ENCODE peak calls at places on chromosomes 16 and 17, in six cellular contexts. One of them, this sample, is unnamed.
A peak's percentile ranks its signal among the peaks of the same experiment; 100 is the strongest.

GRCh38 chr17:57243171-57243622 is 13.1 kb upstream of the MSI2 start:
- DNase-seq in retina: peak; percentile 77
- DNase-seq in ACHN: peak; percentile 74
- DNase-seq in stimulated activated CD8-positive, alpha-beta memory T cell treated with anti-CD3 and anti-CD28 coated beads, Interleukin-12 subunit alpha, Interleukin-12 subunit beta, amount 100 ng/mL, for 1 hour: peak; percentile 48
- DNase-seq in choroid plexus epithelial cell: peak; percentile 78
- DNase-seq in NCI-H69: peak; percentile 83
- DNase-seq in this sample: peak; percentile 76

GRCh38 chr16:3492356-3492755 is 2.9 kb downstream of the C16orf90 start:
- DNase-seq in retina: no peak
- DNase-seq in choroid plexus epithelial cell: no peak
- DNase-seq in stimulated activated CD8-positive, alpha-beta memory T cell treated with anti-CD3 and anti-CD28 coated beads, Interleukin-12 subunit alpha, Interleukin-12 subunit beta, amount 100 ng/mL, for 1 hour: no peak
- DNase-seq in ACHN: no peak
- DNase-seq in NCI-H69: no peak
- DNase-seq in this sample: no peak

GRCh38 chr17:21817791-21818364 is 125.6 kb downstream of the KCNJ18 start:
- DNase-seq in stimulated activated CD8-positive, alpha-beta memory T cell treated with anti-CD3 and anti-CD28 coated beads, Interleukin-12 subunit alpha, Interleukin-12 subunit beta, amount 100 ng/mL, for 1 hour: no peak
- DNase-seq in choroid plexus epithelial cell: no peak
- DNase-seq in retina: no peak
- DNase-seq in ACHN: no peak
- DNase-seq in NCI-H69: no peak
- DNase-seq in this sample: no peak

GRCh38 chr16:80991792-80992430 is 14.8 kb downstream of the CMC2 start:
- DNase-seq in choroid plexus epithelial cell: no peak
- DNase-seq in stimulated activated CD8-positive, alpha-beta memory T cell treated with anti-CD3 and anti-CD28 coated beads, Interleukin-12 subunit alpha, Interleukin-12 subunit beta, amount 100 ng/mL, for 1 hour: no peak
- DNase-seq in retina: no peak
- DNase-seq in NCI-H69: no peak
- DNase-seq in ACHN: no peak
- DNase-seq in this sample: no peak

GRCh38 chr17:70699408-70699807 is 530.1 kb downstream of the KCNJ2 start:
- DNase-seq in ACHN: no peak
- DNase-seq in NCI-H69: no peak
- DNase-seq in retina: no peak
- DNase-seq in choroid plexus epithelial cell: no peak
- DNase-seq in stimulated activated CD8-positive, alpha-beta memory T cell treated with anti-CD3 and anti-CD28 coated beads, Interleukin-12 subunit alpha, Interleukin-12 subunit beta, amount 100 ng/mL, for 1 hour: no peak
- DNase-seq in this sample: no peak

GRCh38 chr17:78717431-78717980 is 64.6 kb downstream of the CYTH1 start:
- DNase-seq in stimulated activated CD8-positive, alpha-beta memory T cell treated with anti-CD3 and anti-CD28 coated beads, Interleukin-12 subunit alpha, Interleukin-12 subunit beta, amount 100 ng/mL, for 1 hour: no peak
- DNase-seq in retina: peak; percentile 81
- DNase-seq in choroid plexus epithelial cell: peak; percentile 42
- DNase-seq in NCI-H69: peak; percentile 88
- DNase-seq in ACHN: peak; percentile 34
- DNase-seq in this sample: no peak

GRCh38 chr16:52611817-52612673 is 65.1 kb upstream of the TOX3 start:
- DNase-seq in retina: no peak
- DNase-seq in choroid plexus epithelial cell: no peak
- DNase-seq in NCI-H69: peak; percentile 72
- DNase-seq in stimulated activated CD8-positive, alpha-beta memory T cell treated with anti-CD3 and anti-CD28 coated beads, Interleukin-12 subunit alpha, Interleukin-12 subunit beta, amount 100 ng/mL, for 1 hour: no peak
- DNase-seq in ACHN: peak; percentile 71
- DNase-seq in this sample: no peak

GRCh38 chr16:30527635-30528178 is 1.3 kb upstream of the ZNF768 start:
- DNase-seq in NCI-H69: peak; percentile 87
- DNase-seq in choroid plexus epithelial cell: no peak
- DNase-seq in ACHN: no peak
- DNase-seq in retina: no peak
- DNase-seq in stimulated activated CD8-positive, alpha-beta memory T cell treated with anti-CD3 and anti-CD28 coated beads, Interleukin-12 subunit alpha, Interleukin-12 subunit beta, amount 100 ng/mL, for 1 hour: no peak
- DNase-seq in this sample: no peak

GRCh38 chr16:19851476-19851875 is 33.2 kb downstream of the GPRC5B start:
- DNase-seq in NCI-H69: no peak
- DNase-seq in retina: peak; percentile 55
- DNase-seq in ACHN: no peak
- DNase-seq in choroid plexus epithelial cell: no peak
- DNase-seq in stimulated activated CD8-positive, alpha-beta memory T cell treated with anti-CD3 and anti-CD28 coated beads, Interleukin-12 subunit alpha, Interleukin-12 subunit beta, amount 100 ng/mL, for 1 hour: no peak
- DNase-seq in this sample: no peak

GRCh38 chr17:47895254-47895855 is 681 bp upstream of the SP2 start:
- DNase-seq in choroid plexus epithelial cell: peak; percentile 39
- DNase-seq in stimulated activated CD8-positive, alpha-beta memory T cell treated with anti-CD3 and anti-CD28 coated beads, Interleukin-12 subunit alpha, Interleukin-12 subunit beta, amount 100 ng/mL, for 1 hour: no peak
- DNase-seq in retina: no peak
- DNase-seq in ACHN: peak; percentile 47
- DNase-seq in NCI-H69: peak; percentile 72
- DNase-seq in this sample: no peak

GRCh38 chr17:11627301-11627700 is 29.0 kb downstream of the DNAH9 start:
- DNase-seq in ACHN: no peak
- DNase-seq in stimulated activated CD8-positive, alpha-beta memory T cell treated with anti-CD3 and anti-CD28 coated beads, Interleukin-12 subunit alpha, Interleukin-12 subunit beta, amount 100 ng/mL, for 1 hour: no peak
- DNase-seq in retina: no peak
- DNase-seq in NCI-H69: no peak
- DNase-seq in choroid plexus epithelial cell: no peak
- DNase-seq in this sample: no peak

GRCh38 chr17:35117984-35118383 is 1.7 kb downstream of the RAD51D start:
- DNase-seq in NCI-H69: peak; percentile 81
- DNase-seq in ACHN: peak; percentile 50
- DNase-seq in choroid plexus epithelial cell: peak; percentile 55
- DNase-seq in retina: no peak
- DNase-seq in stimulated activated CD8-positive, alpha-beta memory T cell treated with anti-CD3 and anti-CD28 coated beads, Interleukin-12 subunit alpha, Interleukin-12 subunit beta, amount 100 ng/mL, for 1 hour: no peak
- DNase-seq in this sample: no peak

GRCh38 chr16:51615141-51615540 is 464.1 kb upstream of the SALL1 start:
- DNase-seq in ACHN: no peak
- DNase-seq in stimulated activated CD8-positive, alpha-beta memory T cell treated with anti-CD3 and anti-CD28 coated beads, Interleukin-12 subunit alpha, Interleukin-12 subunit beta, amount 100 ng/mL, for 1 hour: no peak
- DNase-seq in retina: no peak
- DNase-seq in choroid plexus epithelial cell: no peak
- DNase-seq in NCI-H69: no peak
- DNase-seq in this sample: no peak

GRCh38 chr17:40625311-40625710 is 22.3 kb downstream of the SMARCE1 start:
- DNase-seq in NCI-H69: no peak
- DNase-seq in stimulated activated CD8-positive, alpha-beta memory T cell treated with anti-CD3 and anti-CD28 coated beads, Interleukin-12 subunit alpha, Interleukin-12 subunit beta, amount 100 ng/mL, for 1 hour: no peak
- DNase-seq in ACHN: no peak
- DNase-seq in retina: no peak
- DNase-seq in choroid plexus epithelial cell: no peak
- DNase-seq in this sample: no peak

GRCh38 chr16:30660424-30661251 is 2.4 kb downstream of the FBRS start:
- DNase-seq in stimulated activated CD8-positive, alpha-beta memory T cell treated with anti-CD3 and anti-CD28 coated beads, Interleukin-12 subunit alpha, Interleukin-12 subunit beta, amount 100 ng/mL, for 1 hour: peak; percentile 66
- DNase-seq in ACHN: no peak
- DNase-seq in choroid plexus epithelial cell: peak; percentile 65
- DNase-seq in retina: no peak
- DNase-seq in NCI-H69: no peak
- DNase-seq in this sample: peak; percentile 61

GRCh38 chr16:1082266-1082951 is 9.9 kb downstream of the SSTR5 start:
- DNase-seq in stimulated activated CD8-positive, alpha-beta memory T cell treated with anti-CD3 and anti-CD28 coated beads, Interleukin-12 subunit alpha, Interleukin-12 subunit beta, amount 100 ng/mL, for 1 hour: no peak
- DNase-seq in NCI-H69: no peak
- DNase-seq in retina: no peak
- DNase-seq in ACHN: peak; percentile 14
- DNase-seq in choroid plexus epithelial cell: peak; percentile 49
- DNase-seq in this sample: no peak

GRCh38 chr16:30875881-30876791 is 17.7 kb downstream of the BCL7C start:
- DNase-seq in retina: peak; percentile 80
- DNase-seq in choroid plexus epithelial cell: peak; percentile 25
- DNase-seq in NCI-H69: peak; percentile 59
- DNase-seq in stimulated activated CD8-positive, alpha-beta memory T cell treated with anti-CD3 and anti-CD28 coated beads, Interleukin-12 subunit alpha, Interleukin-12 subunit beta, amount 100 ng/mL, for 1 hour: no peak
- DNase-seq in ACHN: peak; percentile 37
- DNase-seq in this sample: peak; percentile 10

GRCh38 chr17:8122923-8123694 is 797 bp downstream of the HES7 start:
- DNase-seq in retina: peak; percentile 69
- DNase-seq in choroid plexus epithelial cell: no peak
- DNase-seq in ACHN: peak; percentile 47
- DNase-seq in stimulated activated CD8-positive, alpha-beta memory T cell treated with anti-CD3 and anti-CD28 coated beads, Interleukin-12 subunit alpha, Interleukin-12 subunit beta, amount 100 ng/mL, for 1 hour: no peak
- DNase-seq in NCI-H69: peak; percentile 24
- DNase-seq in this sample: no peak

GRCh38 chr16:62977876-62978275 is 941.6 kb upstream of the CDH8 start:
- DNase-seq in stimulated activated CD8-positive, alpha-beta memory T cell treated with anti-CD3 and anti-CD28 coated beads, Interleukin-12 subunit alpha, Interleukin-12 subunit beta, amount 100 ng/mL, for 1 hour: no peak
- DNase-seq in NCI-H69: no peak
- DNase-seq in retina: no peak
- DNase-seq in choroid plexus epithelial cell: no peak
- DNase-seq in ACHN: no peak
- DNase-seq in this sample: no peak

GRCh38 chr16:68451656-68452055 is 3.3 kb upstream of the SMPD3 start:
- DNase-seq in choroid plexus epithelial cell: no peak
- DNase-seq in ACHN: no peak
- DNase-seq in NCI-H69: no peak
- DNase-seq in retina: no peak
- DNase-seq in stimulated activated CD8-positive, alpha-beta memory T cell treated with anti-CD3 and anti-CD28 coated beads, Interleukin-12 subunit alpha, Interleukin-12 subunit beta, amount 100 ng/mL, for 1 hour: no peak
- DNase-seq in this sample: no peak

GRCh38 chr17:73803867-73804539 is 159.8 kb upstream of the SDK2 start:
- DNase-seq in ACHN: no peak
- DNase-seq in stimulated activated CD8-positive, alpha-beta memory T cell treated with anti-CD3 and anti-CD28 coated beads, Interleukin-12 subunit alpha, Interleukin-12 subunit beta, amount 100 ng/mL, for 1 hour: no peak
- DNase-seq in choroid plexus epithelial cell: no peak
- DNase-seq in retina: no peak
- DNase-seq in NCI-H69: peak; percentile 96
- DNase-seq in this sample: no peak

GRCh38 chr17:43599835-43600234 is 53.7 kb upstream of the ETV4 start:
- DNase-seq in stimulated activated CD8-positive, alpha-beta memory T cell treated with anti-CD3 and anti-CD28 coated beads, Interleukin-12 subunit alpha, Interleukin-12 subunit beta, amount 100 ng/mL, for 1 hour: no peak
- DNase-seq in ACHN: peak; percentile 28
- DNase-seq in retina: no peak
- DNase-seq in choroid plexus epithelial cell: peak; percentile 76
- DNase-seq in NCI-H69: no peak
- DNase-seq in this sample: no peak

GRCh38 chr17:47987240-47987835 is 16.4 kb downstream of the CDK5RAP3 start:
- DNase-seq in NCI-H69: peak; percentile 98
- DNase-seq in choroid plexus epithelial cell: no peak
- DNase-seq in stimulated activated CD8-positive, alpha-beta memory T cell treated with anti-CD3 and anti-CD28 coated beads, Interleukin-12 subunit alpha, Interleukin-12 subunit beta, amount 100 ng/mL, for 1 hour: no peak
- DNase-seq in retina: peak; percentile 86
- DNase-seq in ACHN: no peak
- DNase-seq in this sample: no peak

This sample was measured in T-helper 9 cell.